ENCODE peak calls at places on chromosomes 13 and 19, in five cellular contexts. Z is skeletal muscle cell, D is NCI-H1092, J is neural progenitor cell, S is ACHN. E is an unnamed sample.

GRCh38 chr13:51451467-51452390 is 1.1 kb downstream of the INTS6 start:
- DNase-seq in Z (no peak), D (peak), J (peak), S (peak), E (peak)

GRCh38 chr19:339262-339887 is 5.2 kb downstream of the MIER2 start:
- DNase-seq in Z (no peak), D (no peak), J (no peak), S (no peak), E (no peak)

GRCh38 chr13:42878721-42879120 is 97.3 kb downstream of the FAM216B start:
- DNase-seq in Z (peak), D (no peak), J (no peak), S (no peak), E (no peak)

GRCh38 chr13:20721454-20722357 is 18.2 kb downstream of the IL17D start:
- DNase-seq in Z (peak), D (peak), J (peak), S (peak), E (no peak)

GRCh38 chr19:16892868-16893685 is 4.3 kb downstream of the F2RL3 start:
- DNase-seq in Z (no peak), D (no peak), J (no peak), S (no peak), E (no peak)

GRCh38 chr19:10292206-10292788 is 2.5 kb downstream of the ICAM5 start:
- DNase-seq in Z (peak), D (no peak), J (peak), S (peak), E (peak)

GRCh38 chr19:47109541-47110375 is 3.8 kb downstream of the ZC3H4 start:
- DNase-seq in Z (peak), D (no peak), J (no peak), S (no peak), E (no peak)

GRCh38 chr13:114054269-114054668 is 78.2 kb downstream of the RASA3 start:
- DNase-seq in Z (no peak), D (no peak), J (no peak), S (no peak), E (no peak)

GRCh38 chr13:41610426-41610825 is 153.1 kb downstream of the RGCC start:
- DNase-seq in Z (peak), D (no peak), J (no peak), S (no peak), E (no peak)

E was measured in NCI-H774.